ENCODE peak calls at places on chromosome 19, in nine cellular contexts. M, Z, Y, J, H, F, B, K and G are unnamed samples.

GRCh38 chr19:3783660-3784584 is 2.3 kb downstream of the MATK start:
- DNase-seq in M (no peak), Z (no peak), Y (no peak), J (no peak), H (no peak), F (no peak), B (peak), K (no peak), G (peak)

GRCh38 chr19:7211191-7211988 is 82.8 kb downstream of the INSR start:
- DNase-seq in M (no peak), Z (no peak), Y (no peak), J (no peak), H (peak), F (no peak), B (no peak), K (no peak), G (no peak)

GRCh38 chr19:892243-892996 is 567 bp downstream of the MED16 start:
- DNase-seq in M (peak), Z (no peak), Y (no peak), J (no peak), H (no peak), F (no peak), B (no peak), K (no peak), G (peak)

GRCh38 chr19:16325671-16326400 is 1.2 kb downstream of the KLF2 start:
- DNase-seq in M (peak), Z (no peak), Y (peak), J (peak), H (no peak), F (peak), B (peak), K (peak), G (peak)

GRCh38 chr19:13093407-13094284 is 9.0 kb downstream of the LYL1 start:
- DNase-seq in M (peak), Z (peak), Y (peak), J (peak), H (peak), F (peak), B (no peak), K (peak), G (peak)

GRCh38 chr19:53892981-53893325 is 11.0 kb downstream of the PRKCG start:
- DNase-seq in M (no peak), Z (no peak), Y (no peak), J (no peak), H (no peak), F (no peak), B (no peak), K (no peak), G (peak)

GRCh38 chr19:38425810-38426466 is at the start of gene RASGRP4:
- DNase-seq in M (peak), Z (no peak), Y (no peak), J (no peak), H (no peak), F (no peak), B (no peak), K (peak), G (peak)

GRCh38 chr19:5038631-5039271 is 69.8 kb downstream of the KDM4B start:
- DNase-seq in M (no peak), Z (no peak), Y (no peak), J (peak), H (peak), F (no peak), B (no peak), K (no peak), G (peak)

GRCh38 chr19:30008169-30008568 is 66.1 kb downstream of the URI1 start:
- DNase-seq in M (no peak), Z (no peak), Y (no peak), J (no peak), H (no peak), F (no peak), B (no peak), K (no peak), G (no peak)

GRCh38 chr19:38294090-38294489 is 10.0 kb upstream of the C19orf33 start:
- DNase-seq in M (no peak), Z (no peak), Y (no peak), J (no peak), H (no peak), F (no peak), B (no peak), K (no peak), G (no peak)

GRCh38 chr19:35444735-35445134 is 3.3 kb upstream of the FFAR2 start:
- DNase-seq in M (no peak), Z (no peak), Y (no peak), J (no peak), H (no peak), F (no peak), B (no peak), K (no peak), G (no peak)

GRCh38 chr19:47726467-47726866 is 13.2 kb downstream of the EHD2 start:
- DNase-seq in M (no peak), Z (peak), Y (no peak), J (peak), H (peak), F (no peak), B (no peak), K (no peak), G (no peak)

GRCh38 chr19:21740559-21740958 is 26.8 kb downstream of the ZNF100 start:
- DNase-seq in M (no peak), Z (no peak), Y (no peak), J (no peak), H (no peak), F (no peak), B (no peak), K (no peak), G (no peak)

GRCh38 chr19:19568802-19569756 is 31.0 kb downstream of the CILP2 start:
- DNase-seq in M (no peak), Z (no peak), Y (no peak), J (peak), H (peak), F (no peak), B (no peak), K (no peak), G (no peak)

GRCh38 chr19:45413497-45413896 is 7.1 kb downstream of the POLR1G start:
- DNase-seq in M (no peak), Z (peak), Y (no peak), J (no peak), H (no peak), F (no peak), B (no peak), K (no peak), G (no peak)

GRCh38 chr19:32800191-32800590 is 69.4 kb downstream of the SLC7A9 start:
- DNase-seq in M (no peak), Z (no peak), Y (no peak), J (no peak), H (no peak), F (no peak), B (no peak), K (no peak), G (no peak)

GRCh38 chr19:14059652-14060155 is 2.2 kb downstream of the PALM3 start:
- DNase-seq in M (no peak), Z (no peak), Y (no peak), J (no peak), H (no peak), F (no peak), B (no peak), K (no peak), G (no peak)

GRCh38 chr19:21092107-21092506 is 10.1 kb downstream of the ZNF714 start:
- DNase-seq in M (no peak), Z (no peak), Y (no peak), J (peak), H (peak), F (no peak), B (no peak), K (no peak), G (no peak)

GRCh38 chr19:37999309-38000213 is 92.6 kb downstream of the SIPA1L3 start:
- DNase-seq in M (no peak), Z (peak), Y (peak), J (peak), H (peak), F (no peak), B (no peak), K (no peak), G (no peak)

GRCh38 chr19:5881543-5882299 is 11.4 kb upstream of the FUT5 start:
- DNase-seq in M (no peak), Z (no peak), Y (no peak), J (no peak), H (no peak), F (no peak), B (no peak), K (no peak), G (no peak)

GRCh38 chr19:43623889-43624670 is 4.7 kb upstream of the ZNF428 start:
- DNase-seq in M (no peak), Z (no peak), Y (no peak), J (no peak), H (no peak), F (no peak), B (no peak), K (no peak), G (peak)

GRCh38 chr19:48501446-48501960 is 10.1 kb downstream of the LMTK3 start:
- DNase-seq in M (peak), Z (peak), Y (no peak), J (no peak), H (no peak), F (peak), B (no peak), K (peak), G (peak)